ENCODE peak calls at places on chromosomes 6 and 20, in ten cellular contexts. One of them, this sample, is unnamed.

GRCh38 chr6:30836957-30837356 is 47.4 kb upstream of the DDR1 start:
- DNase-seq in fibroblast of mammary gland: no peak
- DNase-seq in A172: no peak
- DNase-seq in fibroblast of the conjunctiva: no peak
- DNase-seq in choroid plexus epithelial cell: no peak
- DNase-seq in fibroblast of the aortic adventitia: peak; percentile 38
- DNase-seq in caudate nucleus: no peak
- DNase-seq in NCI-H748 treated with DMSO at 0.1 percent for 48 hours: no peak
- DNase-seq in stimulated activated CD4-positive, alpha-beta T cell treated with anti-CD3 and anti-CD28 coated beads, Interleukin-2, amount 100 ng/mL, for 48 hours: no peak
- DNase-seq in retina: no peak
- DNase-seq in this sample: peak; percentile 53

GRCh38 chr6:90216081-90216977 is 80.3 kb downstream of the BACH2 start:
- DNase-seq in fibroblast of mammary gland: peak; percentile 28
- DNase-seq in A172: no peak
- DNase-seq in fibroblast of the conjunctiva: no peak
- DNase-seq in choroid plexus epithelial cell: peak; percentile 46
- DNase-seq in fibroblast of the aortic adventitia: no peak
- DNase-seq in caudate nucleus: no peak
- DNase-seq in NCI-H748 treated with DMSO at 0.1 percent for 48 hours: no peak
- DNase-seq in stimulated activated CD4-positive, alpha-beta T cell treated with anti-CD3 and anti-CD28 coated beads, Interleukin-2, amount 100 ng/mL, for 48 hours: no peak
- DNase-seq in retina: peak; percentile 65
- DNase-seq in this sample: peak; percentile 92

GRCh38 chr6:28105286-28105685 is 19.1 kb upstream of the ZSCAN16 start:
- DNase-seq in fibroblast of mammary gland: peak; percentile 26
- DNase-seq in A172: peak; percentile 22
- DNase-seq in fibroblast of the conjunctiva: no peak
- DNase-seq in choroid plexus epithelial cell: peak; percentile 37
- DNase-seq in fibroblast of the aortic adventitia: peak; percentile 10
- DNase-seq in caudate nucleus: no peak
- DNase-seq in NCI-H748 treated with DMSO at 0.1 percent for 48 hours: peak; percentile 58
- DNase-seq in stimulated activated CD4-positive, alpha-beta T cell treated with anti-CD3 and anti-CD28 coated beads, Interleukin-2, amount 100 ng/mL, for 48 hours: no peak
- DNase-seq in retina: no peak
- DNase-seq in this sample: no peak

GRCh38 chr6:45838486-45838885 is 177.2 kb downstream of the CLIC5 start:
- DNase-seq in fibroblast of mammary gland: no peak
- DNase-seq in A172: no peak
- DNase-seq in fibroblast of the conjunctiva: no peak
- DNase-seq in choroid plexus epithelial cell: no peak
- DNase-seq in fibroblast of the aortic adventitia: no peak
- DNase-seq in caudate nucleus: no peak
- DNase-seq in NCI-H748 treated with DMSO at 0.1 percent for 48 hours: no peak
- DNase-seq in stimulated activated CD4-positive, alpha-beta T cell treated with anti-CD3 and anti-CD28 coated beads, Interleukin-2, amount 100 ng/mL, for 48 hours: no peak
- DNase-seq in retina: no peak
- DNase-seq in this sample: no peak

GRCh38 chr6:144215402-144215931 is 65.2 kb downstream of the STX11 start:
- DNase-seq in fibroblast of mammary gland: peak; percentile 56
- DNase-seq in A172: peak; percentile 11
- DNase-seq in fibroblast of the conjunctiva: peak; percentile 20
- DNase-seq in choroid plexus epithelial cell: peak; percentile 32
- DNase-seq in fibroblast of the aortic adventitia: peak; percentile 46
- DNase-seq in caudate nucleus: no peak
- DNase-seq in NCI-H748 treated with DMSO at 0.1 percent for 48 hours: no peak
- DNase-seq in stimulated activated CD4-positive, alpha-beta T cell treated with anti-CD3 and anti-CD28 coated beads, Interleukin-2, amount 100 ng/mL, for 48 hours: peak; percentile 18
- DNase-seq in retina: no peak
- DNase-seq in this sample: peak; percentile 21

GRCh38 chr20:6241591-6241990 is 118.8 kb upstream of the FERMT1 start:
- DNase-seq in fibroblast of mammary gland: no peak
- DNase-seq in A172: no peak
- DNase-seq in fibroblast of the conjunctiva: no peak
- DNase-seq in choroid plexus epithelial cell: no peak
- DNase-seq in fibroblast of the aortic adventitia: no peak
- DNase-seq in caudate nucleus: no peak
- DNase-seq in NCI-H748 treated with DMSO at 0.1 percent for 48 hours: no peak
- DNase-seq in stimulated activated CD4-positive, alpha-beta T cell treated with anti-CD3 and anti-CD28 coated beads, Interleukin-2, amount 100 ng/mL, for 48 hours: no peak
- DNase-seq in retina: no peak
- DNase-seq in this sample: no peak

GRCh38 chr6:68778356-68779020 is 143.4 kb downstream of the ADGRB3 start:
- DNase-seq in fibroblast of mammary gland: peak; percentile 53
- DNase-seq in A172: peak; percentile 39
- DNase-seq in fibroblast of the conjunctiva: peak; percentile 44
- DNase-seq in choroid plexus epithelial cell: peak; percentile 79
- DNase-seq in fibroblast of the aortic adventitia: peak; percentile 51
- DNase-seq in caudate nucleus: no peak
- DNase-seq in NCI-H748 treated with DMSO at 0.1 percent for 48 hours: peak; percentile 34
- DNase-seq in stimulated activated CD4-positive, alpha-beta T cell treated with anti-CD3 and anti-CD28 coated beads, Interleukin-2, amount 100 ng/mL, for 48 hours: no peak
- DNase-seq in retina: peak; percentile 62
- DNase-seq in this sample: peak; percentile 82

GRCh38 chr6:108848116-108848868 is at the start of gene ARMC2:
- DNase-seq in fibroblast of mammary gland: peak; percentile 83
- DNase-seq in A172: peak; percentile 72
- DNase-seq in fibroblast of the conjunctiva: peak; percentile 74
- DNase-seq in choroid plexus epithelial cell: peak; percentile 82
- DNase-seq in fibroblast of the aortic adventitia: peak; percentile 83
- DNase-seq in caudate nucleus: peak; percentile 94
- DNase-seq in NCI-H748 treated with DMSO at 0.1 percent for 48 hours: peak; percentile 89
- DNase-seq in stimulated activated CD4-positive, alpha-beta T cell treated with anti-CD3 and anti-CD28 coated beads, Interleukin-2, amount 100 ng/mL, for 48 hours: peak; percentile 84
- DNase-seq in retina: peak; percentile 99
- DNase-seq in this sample: peak; percentile 96

GRCh38 chr6:25874822-25875562 is 949 bp upstream of the SLC17A3 start:
- DNase-seq in fibroblast of mammary gland: no peak
- DNase-seq in A172: no peak
- DNase-seq in fibroblast of the conjunctiva: no peak
- DNase-seq in choroid plexus epithelial cell: no peak
- DNase-seq in fibroblast of the aortic adventitia: no peak
- DNase-seq in caudate nucleus: no peak
- DNase-seq in NCI-H748 treated with DMSO at 0.1 percent for 48 hours: no peak
- DNase-seq in stimulated activated CD4-positive, alpha-beta T cell treated with anti-CD3 and anti-CD28 coated beads, Interleukin-2, amount 100 ng/mL, for 48 hours: no peak
- DNase-seq in retina: no peak
- DNase-seq in this sample: no peak

GRCh38 chr6:51569594-51569993 is 517.8 kb downstream of the PKHD1 start:
- DNase-seq in fibroblast of mammary gland: no peak
- DNase-seq in A172: no peak
- DNase-seq in fibroblast of the conjunctiva: no peak
- DNase-seq in choroid plexus epithelial cell: no peak
- DNase-seq in fibroblast of the aortic adventitia: no peak
- DNase-seq in caudate nucleus: no peak
- DNase-seq in NCI-H748 treated with DMSO at 0.1 percent for 48 hours: no peak
- DNase-seq in stimulated activated CD4-positive, alpha-beta T cell treated with anti-CD3 and anti-CD28 coated beads, Interleukin-2, amount 100 ng/mL, for 48 hours: no peak
- DNase-seq in retina: no peak
- DNase-seq in this sample: no peak

GRCh38 chr6:79544299-79544927 is 7.2 kb upstream of the LCA5 start:
- DNase-seq in fibroblast of mammary gland: peak; percentile 55
- DNase-seq in A172: no peak
- DNase-seq in fibroblast of the conjunctiva: no peak
- DNase-seq in choroid plexus epithelial cell: peak; percentile 90
- DNase-seq in fibroblast of the aortic adventitia: peak; percentile 58
- DNase-seq in caudate nucleus: no peak
- DNase-seq in NCI-H748 treated with DMSO at 0.1 percent for 48 hours: no peak
- DNase-seq in stimulated activated CD4-positive, alpha-beta T cell treated with anti-CD3 and anti-CD28 coated beads, Interleukin-2, amount 100 ng/mL, for 48 hours: no peak
- DNase-seq in retina: no peak
- DNase-seq in this sample: peak; percentile 82

GRCh38 chr6:127917766-127918165 is 16.9 kb upstream of the THEMIS start:
- DNase-seq in fibroblast of mammary gland: no peak
- DNase-seq in A172: no peak
- DNase-seq in fibroblast of the conjunctiva: no peak
- DNase-seq in choroid plexus epithelial cell: no peak
- DNase-seq in fibroblast of the aortic adventitia: no peak
- DNase-seq in caudate nucleus: no peak
- DNase-seq in NCI-H748 treated with DMSO at 0.1 percent for 48 hours: no peak
- DNase-seq in stimulated activated CD4-positive, alpha-beta T cell treated with anti-CD3 and anti-CD28 coated beads, Interleukin-2, amount 100 ng/mL, for 48 hours: no peak
- DNase-seq in retina: no peak
- DNase-seq in this sample: no peak

GRCh38 chr6:166502453-166502852 is 84.0 kb downstream of the RAMACL start:
- DNase-seq in fibroblast of mammary gland: no peak
- DNase-seq in A172: no peak
- DNase-seq in fibroblast of the conjunctiva: no peak
- DNase-seq in choroid plexus epithelial cell: no peak
- DNase-seq in fibroblast of the aortic adventitia: no peak
- DNase-seq in caudate nucleus: no peak
- DNase-seq in NCI-H748 treated with DMSO at 0.1 percent for 48 hours: no peak
- DNase-seq in stimulated activated CD4-positive, alpha-beta T cell treated with anti-CD3 and anti-CD28 coated beads, Interleukin-2, amount 100 ng/mL, for 48 hours: no peak
- DNase-seq in retina: peak; percentile 43
- DNase-seq in this sample: no peak

GRCh38 chr6:154071711-154072110 is 32.7 kb downstream of the OPRM1 start:
- DNase-seq in fibroblast of mammary gland: no peak
- DNase-seq in A172: no peak
- DNase-seq in fibroblast of the conjunctiva: no peak
- DNase-seq in choroid plexus epithelial cell: no peak
- DNase-seq in fibroblast of the aortic adventitia: no peak
- DNase-seq in caudate nucleus: no peak
- DNase-seq in NCI-H748 treated with DMSO at 0.1 percent for 48 hours: no peak
- DNase-seq in stimulated activated CD4-positive, alpha-beta T cell treated with anti-CD3 and anti-CD28 coated beads, Interleukin-2, amount 100 ng/mL, for 48 hours: no peak
- DNase-seq in retina: no peak
- DNase-seq in this sample: peak; percentile 27

GRCh38 chr20:40564997-40565680 is 123.9 kb downstream of the MAFB start:
- DNase-seq in fibroblast of mammary gland: peak; percentile 92
- DNase-seq in A172: peak; percentile 86
- DNase-seq in fibroblast of the conjunctiva: peak; percentile 23
- DNase-seq in choroid plexus epithelial cell: peak; percentile 90
- DNase-seq in fibroblast of the aortic adventitia: peak; percentile 77
- DNase-seq in caudate nucleus: no peak
- DNase-seq in NCI-H748 treated with DMSO at 0.1 percent for 48 hours: no peak
- DNase-seq in stimulated activated CD4-positive, alpha-beta T cell treated with anti-CD3 and anti-CD28 coated beads, Interleukin-2, amount 100 ng/mL, for 48 hours: no peak
- DNase-seq in retina: no peak
- DNase-seq in this sample: peak; percentile 87

GRCh38 chr6:82040405-82041221 is 206.9 kb downstream of the IBTK start:
- DNase-seq in fibroblast of mammary gland: peak; percentile 78
- DNase-seq in A172: peak; percentile 33
- DNase-seq in fibroblast of the conjunctiva: peak; percentile 40
- DNase-seq in choroid plexus epithelial cell: peak; percentile 79
- DNase-seq in fibroblast of the aortic adventitia: peak; percentile 84
- DNase-seq in caudate nucleus: peak; percentile 4
- DNase-seq in NCI-H748 treated with DMSO at 0.1 percent for 48 hours: peak; percentile 46
- DNase-seq in stimulated activated CD4-positive, alpha-beta T cell treated with anti-CD3 and anti-CD28 coated beads, Interleukin-2, amount 100 ng/mL, for 48 hours: no peak
- DNase-seq in retina: peak; percentile 66
- DNase-seq in this sample: peak; percentile 85

GRCh38 chr6:131948692-131949614 is 2.2 kb downstream of the CCN2 start:
- DNase-seq in fibroblast of mammary gland: peak; percentile 75
- DNase-seq in A172: peak; percentile 65
- DNase-seq in fibroblast of the conjunctiva: no peak
- DNase-seq in choroid plexus epithelial cell: peak; percentile 94
- DNase-seq in fibroblast of the aortic adventitia: peak; percentile 81
- DNase-seq in caudate nucleus: no peak
- DNase-seq in NCI-H748 treated with DMSO at 0.1 percent for 48 hours: no peak
- DNase-seq in stimulated activated CD4-positive, alpha-beta T cell treated with anti-CD3 and anti-CD28 coated beads, Interleukin-2, amount 100 ng/mL, for 48 hours: no peak
- DNase-seq in retina: no peak
- DNase-seq in this sample: peak; percentile 90

GRCh38 chr20:35891375-35891774 is 62.9 kb downstream of the SCAND1 start:
- DNase-seq in fibroblast of mammary gland: peak; percentile 77
- DNase-seq in A172: no peak
- DNase-seq in fibroblast of the conjunctiva: no peak
- DNase-seq in choroid plexus epithelial cell: peak; percentile 62
- DNase-seq in fibroblast of the aortic adventitia: no peak
- DNase-seq in caudate nucleus: no peak
- DNase-seq in NCI-H748 treated with DMSO at 0.1 percent for 48 hours: no peak
- DNase-seq in stimulated activated CD4-positive, alpha-beta T cell treated with anti-CD3 and anti-CD28 coated beads, Interleukin-2, amount 100 ng/mL, for 48 hours: no peak
- DNase-seq in retina: no peak
- DNase-seq in this sample: no peak

GRCh38 chr6:62102387-62102786 is 183.6 kb downstream of the KHDRBS2 start:
- DNase-seq in fibroblast of mammary gland: no peak
- DNase-seq in A172: no peak
- DNase-seq in fibroblast of the conjunctiva: no peak
- DNase-seq in choroid plexus epithelial cell: no peak
- DNase-seq in fibroblast of the aortic adventitia: no peak
- DNase-seq in caudate nucleus: no peak
- DNase-seq in NCI-H748 treated with DMSO at 0.1 percent for 48 hours: no peak
- DNase-seq in stimulated activated CD4-positive, alpha-beta T cell treated with anti-CD3 and anti-CD28 coated beads, Interleukin-2, amount 100 ng/mL, for 48 hours: no peak
- DNase-seq in retina: no peak
- DNase-seq in this sample: no peak

GRCh38 chr6:18990313-18990978 is 603.3 kb downstream of the RNF144B start:
- DNase-seq in fibroblast of mammary gland: peak; percentile 37
- DNase-seq in A172: peak; percentile 18
- DNase-seq in fibroblast of the conjunctiva: peak; percentile 16
- DNase-seq in choroid plexus epithelial cell: peak; percentile 60
- DNase-seq in fibroblast of the aortic adventitia: peak; percentile 5
- DNase-seq in caudate nucleus: peak; percentile 20
- DNase-seq in NCI-H748 treated with DMSO at 0.1 percent for 48 hours: peak; percentile 95
- DNase-seq in stimulated activated CD4-positive, alpha-beta T cell treated with anti-CD3 and anti-CD28 coated beads, Interleukin-2, amount 100 ng/mL, for 48 hours: peak; percentile 26
- DNase-seq in retina: peak; percentile 86
- DNase-seq in this sample: peak; percentile 74

GRCh38 chr6:135014353-135014832 is 40.2 kb downstream of the HBS1L start:
- DNase-seq in fibroblast of mammary gland: no peak
- DNase-seq in A172: no peak
- DNase-seq in fibroblast of the conjunctiva: no peak
- DNase-seq in choroid plexus epithelial cell: no peak
- DNase-seq in fibroblast of the aortic adventitia: no peak
- DNase-seq in caudate nucleus: no peak
- DNase-seq in NCI-H748 treated with DMSO at 0.1 percent for 48 hours: no peak
- DNase-seq in stimulated activated CD4-positive, alpha-beta T cell treated with anti-CD3 and anti-CD28 coated beads, Interleukin-2, amount 100 ng/mL, for 48 hours: no peak
- DNase-seq in retina: no peak
- DNase-seq in this sample: no peak

GRCh38 chr20:47361268-47361665 is 4.8 kb upstream of the ZMYND8 start:
- DNase-seq in fibroblast of mammary gland: no peak
- DNase-seq in A172: no peak
- DNase-seq in fibroblast of the conjunctiva: no peak
- DNase-seq in choroid plexus epithelial cell: no peak
- DNase-seq in fibroblast of the aortic adventitia: no peak
- DNase-seq in caudate nucleus: no peak
- DNase-seq in NCI-H748 treated with DMSO at 0.1 percent for 48 hours: no peak
- DNase-seq in stimulated activated CD4-positive, alpha-beta T cell treated with anti-CD3 and anti-CD28 coated beads, Interleukin-2, amount 100 ng/mL, for 48 hours: no peak
- DNase-seq in retina: no peak
- DNase-seq in this sample: no peak

GRCh38 chr6:16723833-16724232 is 37.4 kb downstream of the ATXN1 start:
- DNase-seq in fibroblast of mammary gland: peak; percentile 96
- DNase-seq in A172: peak; percentile 86
- DNase-seq in fibroblast of the conjunctiva: peak; percentile 90
- DNase-seq in choroid plexus epithelial cell: peak; percentile 95
- DNase-seq in fibroblast of the aortic adventitia: peak; percentile 94
- DNase-seq in caudate nucleus: no peak
- DNase-seq in NCI-H748 treated with DMSO at 0.1 percent for 48 hours: no peak
- DNase-seq in stimulated activated CD4-positive, alpha-beta T cell treated with anti-CD3 and anti-CD28 coated beads, Interleukin-2, amount 100 ng/mL, for 48 hours: no peak
- DNase-seq in retina: no peak
- DNase-seq in this sample: peak; percentile 93

GRCh38 chr6:15493437-15494168 is 169.2 kb downstream of the DTNBP1 start:
- DNase-seq in fibroblast of mammary gland: peak; percentile 66
- DNase-seq in A172: peak; percentile 16
- DNase-seq in fibroblast of the conjunctiva: no peak
- DNase-seq in choroid plexus epithelial cell: peak; percentile 45
- DNase-seq in fibroblast of the aortic adventitia: no peak
- DNase-seq in caudate nucleus: no peak
- DNase-seq in NCI-H748 treated with DMSO at 0.1 percent for 48 hours: no peak
- DNase-seq in stimulated activated CD4-positive, alpha-beta T cell treated with anti-CD3 and anti-CD28 coated beads, Interleukin-2, amount 100 ng/mL, for 48 hours: no peak
- DNase-seq in retina: no peak
- DNase-seq in this sample: peak; percentile 46

This sample was measured in astrocyte of the hippocampus.